ENCODE peak calls at places on chromosomes 2 and 18, in six cellular contexts. G is H1, F is IMR-90, B is H9, A is mesendoderm, O is neuronal stem cell. W is an unnamed sample.
A peak's percentile ranks its signal among the peaks of the same experiment; 100 is the strongest.

GRCh38 chr2:194223173-194223670 is 1433.8 kb upstream of the SLC39A10 start:
- DNase-seq in F (no peak), G (no peak), O (peak; percentile 2), A (peak; percentile 24), B (no peak), W (no peak)

GRCh38 chr2:170974304-170974993 is 45.4 kb downstream of the GORASP2 start:
- DNase-seq in O (no peak), F (no peak), G (no peak), B (no peak), A (peak; percentile 92), W (peak; percentile 60)

GRCh38 chr2:27223416-27223815 is 6.2 kb downstream of the CAD start:
- DNase-seq in B (no peak), G (no peak), F (no peak), A (no peak), O (no peak), W (no peak)

GRCh38 chr2:170815746-170816498 is 765 bp upstream of the GAD1 start:
- DNase-seq in O (peak; percentile 84), A (peak; percentile 91), F (peak; percentile 21), G (no peak), B (peak; percentile 90), W (peak; percentile 57)

GRCh38 chr18:11224166-11224565 is 74.8 kb upstream of the PIEZO2 start:
- DNase-seq in A (no peak), F (no peak), O (no peak), B (no peak), G (no peak), W (no peak)

GRCh38 chr2:170369228-170369627 is 191.3 kb downstream of the MYO3B start:
- DNase-seq in A (no peak), F (no peak), B (no peak), O (no peak), G (no peak), W (no peak)

GRCh38 chr2:102488063-102488462 is 15.0 kb downstream of the SLC9A4 start:
- DNase-seq in A (peak; percentile 18), B (no peak), G (no peak), F (peak; percentile 51), O (no peak), W (peak; percentile 77)

GRCh38 chr2:145088733-145089132 is 568.8 kb upstream of the ZEB2 start:
- DNase-seq in O (no peak), F (peak; percentile 61), A (no peak), B (no peak), G (no peak), W (no peak)

GRCh38 chr2:196088209-196088608 is 19.6 kb upstream of the DNAH7 start:
- DNase-seq in B (no peak), A (no peak), O (no peak), F (peak; percentile 45), G (no peak), W (peak; percentile 79)

GRCh38 chr2:203579131-203579643 is 44.1 kb upstream of the RAPH1 start:
- DNase-seq in G (no peak), O (no peak), F (peak; percentile 84), A (peak; percentile 94), B (peak; percentile 33), W (peak; percentile 92)

DNA sequence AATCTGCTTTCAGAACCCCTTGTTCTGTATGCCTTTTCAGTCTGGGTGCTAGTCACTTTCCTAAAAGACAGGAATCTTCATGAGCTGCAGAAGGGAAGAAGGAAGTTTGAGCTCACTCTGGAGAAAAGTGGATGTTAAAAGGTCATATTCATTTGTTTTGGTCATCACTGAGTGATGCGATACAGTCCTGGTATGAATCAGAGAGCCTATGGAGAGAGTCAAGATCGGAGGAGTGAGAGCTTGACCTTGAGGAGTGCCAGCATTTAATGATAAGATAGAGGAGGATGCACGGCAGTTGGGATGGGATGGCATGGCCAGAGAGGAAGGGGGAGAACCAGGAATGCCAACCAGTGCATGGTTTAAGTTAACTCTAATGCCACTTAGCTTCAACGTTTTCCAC is 19.6 kb downstream of the USP39 start:
- DNase-seq in G (no peak), O (no peak), F (peak; percentile 50), A (no peak), B (no peak), W (no peak)
- H3K18ac ChIP-seq in G (no peak overlapping the region), O (no peak overlapping the region), F (no peak overlapping the region), A (no peak overlapping the region), B (no peak overlapping the region), W (no peak overlapping the region)

GRCh38 chr2:43333096-43333655 is 106.8 kb upstream of the ZFP36L2 start:
- DNase-seq in A (no peak), F (no peak), G (no peak), O (no peak), B (no peak), W (no peak)

GRCh38 chr2:43332653-43333052 is 106.2 kb upstream of the ZFP36L2 start:
- DNase-seq in O (no peak), F (no peak), A (no peak), G (no peak), B (no peak), W (no peak)

GRCh38 chr2:43331428-43331827 is 105.0 kb upstream of the ZFP36L2 start:
- DNase-seq in A (no peak), B (no peak), G (no peak), F (peak; percentile 62), O (no peak), W (no peak)

GRCh38 chr2:43329637-43330036 is 103.2 kb upstream of the ZFP36L2 start:
- DNase-seq in A (peak; percentile 35), B (no peak), G (no peak), F (no peak), O (no peak), W (no peak)

GRCh38 chr2:43333656-43334144 is 107.3 kb upstream of the ZFP36L2 start:
- DNase-seq in G (no peak), B (no peak), F (peak; percentile 66), A (no peak), O (no peak), W (peak; percentile 57)
- H2BK15ac ChIP-seq in G (no peak overlapping the region), B (no peak overlapping the region), F (peak overlapping the region; percentile 6), A (no peak overlapping the region), O (no peak overlapping the region), W (no peak overlapping the region)

GRCh38 chr2:224156436-224156835 is 117.3 kb upstream of the SERPINE2 start:
- DNase-seq in B (no peak), G (no peak), O (no peak), F (no peak), A (no peak), W (no peak)
- H2BK5ac ChIP-seq in B (no peak overlapping the region), G (no peak overlapping the region), O (no peak overlapping the region), F (no peak overlapping the region), A (peak overlapping the region; percentile 58), W (no peak overlapping the region)

GRCh38 chr2:88735853-88736252 is 44.4 kb downstream of the RPIA start:
- DNase-seq in O (no peak), F (no peak), A (no peak), G (no peak), B (no peak), W (no peak)
- H3K18ac ChIP-seq in O (no peak overlapping the region), F (no peak overlapping the region), A (no peak overlapping the region), G (no peak overlapping the region), B (no peak overlapping the region), W (no peak overlapping the region)

DNA sequence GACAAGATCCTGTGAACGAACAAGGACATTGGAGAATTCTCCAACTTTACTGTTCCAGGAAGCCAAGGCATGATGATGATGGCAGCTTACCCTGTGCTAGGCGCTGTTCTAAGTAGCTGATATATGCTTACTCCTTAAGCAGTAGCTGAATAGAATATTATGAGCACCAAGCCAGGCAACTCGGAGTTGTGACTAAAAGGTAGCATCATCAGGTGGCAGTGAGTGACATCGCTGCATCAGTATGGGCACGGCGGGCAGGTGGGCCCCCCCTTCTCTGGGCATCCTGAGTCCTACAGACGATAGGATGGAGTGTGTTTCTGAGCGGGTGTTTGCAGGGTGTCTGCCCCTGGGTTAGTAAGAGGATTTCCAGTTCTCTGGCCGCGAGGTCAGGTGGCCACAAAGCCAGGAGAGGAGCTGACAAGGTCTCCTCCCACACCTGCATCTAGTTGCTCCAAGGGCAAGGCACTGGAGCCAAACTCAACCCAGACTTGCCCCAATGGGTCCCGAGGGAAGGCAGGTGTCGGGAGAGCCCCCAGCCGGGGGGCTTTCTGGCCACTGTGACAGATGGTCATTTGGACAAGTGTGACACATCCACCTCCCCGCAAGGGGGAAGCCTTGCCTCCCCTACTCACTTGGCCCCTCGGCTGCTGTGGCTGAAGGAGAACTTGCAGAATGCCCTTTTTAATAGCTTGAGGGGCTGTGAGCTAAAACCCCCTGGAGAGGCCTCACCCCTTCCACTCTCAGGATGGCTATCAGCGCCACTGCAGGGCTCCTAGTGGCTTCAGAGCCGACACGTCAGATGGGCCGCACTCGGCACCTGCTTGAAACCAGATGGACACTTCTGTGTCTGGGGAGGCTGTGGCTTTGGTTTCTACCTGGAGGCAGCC is 55.5 kb downstream of the CRACDL start:
- DNase-seq in F (no peak), O (no peak), B (no peak), A (no peak), G (no peak), W (no peak)
- H2BK15ac ChIP-seq in F (no peak overlapping the region), O (no peak overlapping the region), B (no peak overlapping the region), A (no peak overlapping the region), G (peak overlapping the region; percentile 10), W (no peak overlapping the region)

DNA sequence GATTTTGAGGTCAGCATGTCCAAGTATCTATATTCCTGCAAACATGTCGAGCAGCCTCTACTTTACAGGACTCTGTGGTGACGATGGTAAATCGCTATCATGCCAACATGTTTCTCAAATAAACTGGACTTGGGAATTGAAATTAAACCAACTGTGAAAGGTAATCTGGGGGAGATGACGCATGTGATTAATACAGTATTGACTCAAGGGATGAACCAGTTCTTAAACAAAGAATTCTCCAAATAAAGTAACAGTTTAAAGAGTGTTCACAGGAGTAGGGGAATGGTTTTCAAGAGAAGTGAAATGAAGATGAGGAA is 54.3 kb downstream of the THUMPD2 start:
- DNase-seq in O (no peak), A (no peak), B (no peak), F (no peak), G (no peak), W (no peak)
- H2BK5ac ChIP-seq in O (no peak overlapping the region), A (no peak overlapping the region), B (no peak overlapping the region), F (no peak overlapping the region), G (no peak overlapping the region), W (no peak overlapping the region)

GRCh38 chr2:159185401-159186130 is 100.9 kb downstream of the WDSUB1 start:
- DNase-seq in B (no peak), A (peak; percentile 59), G (no peak), O (no peak), F (peak; percentile 58), W (peak; percentile 88)
- H3K18ac ChIP-seq in B (no peak overlapping the region), A (no peak overlapping the region), G (no peak overlapping the region), O (no peak overlapping the region), F (no peak overlapping the region), W (no peak overlapping the region)

DNA sequence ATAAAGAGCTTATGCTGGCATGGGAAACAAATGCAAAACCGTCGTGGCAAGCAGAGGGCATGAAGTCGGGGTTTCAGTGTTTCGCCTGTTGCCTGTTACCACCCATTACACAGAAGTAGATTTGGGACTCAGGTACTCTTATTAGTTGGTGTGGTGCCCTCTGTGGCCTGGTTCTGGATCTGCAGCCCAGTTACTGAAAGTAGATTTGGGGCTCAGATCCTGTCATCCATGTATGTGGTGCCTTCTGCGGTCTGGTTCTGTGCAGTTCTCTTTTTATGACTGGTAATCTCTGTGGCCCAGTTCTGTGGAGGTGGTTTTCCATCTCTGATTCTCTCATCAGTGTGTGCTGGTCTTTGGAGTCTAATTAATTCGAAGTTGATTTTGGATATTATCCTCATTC is 45.2 kb downstream of the ADNP2 start:
- DNase-seq in O (no peak), G (no peak), B (peak; percentile 50), A (peak; percentile 66), F (peak; percentile 11), W (peak; percentile 38)
- H2BK15ac ChIP-seq in O (no peak overlapping the region), G (no peak overlapping the region), B (no peak overlapping the region), A (no peak overlapping the region), F (no peak overlapping the region), W (no peak overlapping the region)

W was measured in mesenchymal stem cell.